ENCODE peak calls at places on chromosomes 7 and 10, in five cellular contexts. H is stimulated activated CD4-positive, alpha-beta T cell treated with anti-CD3 and anti-CD28 coated beads, TNF-alpha, amount 100 ng/mL, for 48 hours; L is naive thymus-derived CD4-positive, alpha-beta T cell; D is mucosa of descending colon; C is heart left ventricle. V is an unnamed sample.
A peak's percentile ranks its signal among the peaks of the same experiment; 100 is the strongest.

GRCh38 chr10:129079705-129080104 is 387.3 kb upstream of the MGMT start:
- DNase-seq in H (no peak), C (peak; percentile 58), L (no peak), D (no peak), V (peak; percentile 26)

GRCh38 chr7:148242271-148242801 is 348.2 kb upstream of the C7orf33 start:
- DNase-seq in C (no peak), L (no peak), H (no peak), D (no peak), V (peak; percentile 42)

GRCh38 chr7:48094861-48095293 is 5.8 kb downstream of the UPP1 start:
- DNase-seq in L (no peak), C (no peak), H (no peak), D (no peak), V (no peak)

GRCh38 chr7:114662002-114662677 is 247.5 kb downstream of the FOXP2 start:
- DNase-seq in L (no peak), H (no peak), D (no peak), C (no peak), V (no peak)

GRCh38 chr10:103791858-103792257 is 63.5 kb downstream of the SH3PXD2A start:
- DNase-seq in D (no peak), L (no peak), H (no peak), C (no peak), V (no peak)

GRCh38 chr7:142412551-142413193 is 154.8 kb upstream of the PRSS58 start:
- DNase-seq in L (peak; percentile 36), H (no peak), D (no peak), C (no peak), V (no peak)

GRCh38 chr7:1025747-1026581 is 18.4 kb upstream of the GPR146 start:
- DNase-seq in H (no peak), L (no peak), C (no peak), D (peak; percentile 54), V (no peak)

GRCh38 chr7:135490783-135491182 is 19.1 kb downstream of the CNOT4 start:
- DNase-seq in L (no peak), H (no peak), D (no peak), C (no peak), V (no peak)

GRCh38 chr10:22851865-22852239 is 76.0 kb upstream of the ARMC3 start:
- DNase-seq in L (no peak), H (no peak), C (no peak), D (no peak), V (no peak)

GRCh38 chr10:119496282-119496681 is 46.2 kb downstream of the RGS10 start:
- DNase-seq in D (no peak), L (no peak), C (no peak), H (peak; percentile 76), V (no peak)

GRCh38 chr10:110618206-110618605 is 25.9 kb upstream of the RBM20 start:
- DNase-seq in H (peak; percentile 26), L (no peak), C (no peak), D (no peak), V (no peak)

GRCh38 chr7:44438851-44439250 is 51.6 kb downstream of the NUDCD3 start:
- DNase-seq in D (no peak), H (no peak), L (no peak), C (no peak), V (no peak)

GRCh38 chr7:3321745-3322144 is 20.7 kb downstream of the SDK1 start:
- DNase-seq in H (no peak), D (no peak), C (no peak), L (no peak), V (no peak)

GRCh38 chr7:79524048-79524447 is 70.6 kb upstream of the MAGI2 start:
- DNase-seq in C (no peak), L (no peak), H (no peak), D (no peak), V (no peak)

GRCh38 chr10:58044072-58044471 is 223.6 kb downstream of the IPMK start:
- DNase-seq in C (no peak), L (no peak), D (no peak), H (no peak), V (no peak)

GRCh38 chr7:47392241-47392759 is 189.6 kb downstream of the TNS3 start:
- DNase-seq in C (peak; percentile 72), L (no peak), D (no peak), H (no peak), V (peak; percentile 44)

GRCh38 chr7:45080265-45080957 is 8.4 kb downstream of the NACAD start:
- DNase-seq in C (no peak), D (no peak), L (no peak), H (no peak), V (no peak)

GRCh38 chr10:29113251-29113945 is 175.5 kb upstream of the LYZL1 start:
- DNase-seq in L (no peak), D (no peak), C (no peak), H (no peak), V (no peak)

GRCh38 chr10:49579621-49580020 is 30.5 kb upstream of the SLC18A3 start:
- DNase-seq in H (no peak), D (no peak), C (no peak), L (no peak), V (no peak)

GRCh38 chr7:106031271-106032029 is 68.4 kb downstream of the CDHR3 start:
- DNase-seq in H (no peak), L (no peak), D (no peak), C (no peak), V (peak; percentile 54)

GRCh38 chr10:58830748-58831147 is 318.1 kb downstream of the BICC1 start:
- DNase-seq in H (no peak), D (no peak), L (no peak), C (no peak), V (no peak)

GRCh38 chr10:62772186-62772950 is 32.2 kb upstream of the ADO start:
- DNase-seq in C (no peak), D (no peak), H (no peak), L (no peak), V (no peak)

GRCh38 chr10:124748953-124749645 is 4.9 kb upstream of the FAM53B start:
- DNase-seq in D (no peak), H (no peak), C (no peak), L (no peak), V (no peak)

GRCh38 chr10:6018422-6018821 is 41.1 kb upstream of the IL15RA start:
- DNase-seq in C (peak; percentile 60), L (no peak), H (no peak), D (no peak), V (no peak)

GRCh38 chr7:774161-775109 is 47.4 kb upstream of the PRKAR1B start:
- DNase-seq in D (peak; percentile 66), C (no peak), L (peak; percentile 38), H (peak; percentile 34), V (peak; percentile 77)

GRCh38 chr10:689433-690226 is at the start of gene DIP2C:
- DNase-seq in L (no peak), C (peak; percentile 77), H (no peak), D (no peak), V (peak; percentile 74)

GRCh38 chr10:69639291-69640195 is 9.5 kb downstream of the FAM241B start:
- DNase-seq in D (no peak), L (peak; percentile 63), C (peak; percentile 47), H (peak; percentile 26), V (peak; percentile 81)

GRCh38 chr10:47425813-47426419 is 41.8 kb upstream of the ZNF488 start:
- DNase-seq in L (no peak), H (no peak), D (no peak), C (no peak), V (no peak)

GRCh38 chr10:49614242-49615198 is 683 bp downstream of the CHAT start:
- DNase-seq in L (no peak), C (no peak), D (no peak), H (no peak), V (no peak)

GRCh38 chr7:153657182-153657800 is 394.9 kb upstream of the DPP6 start:
- DNase-seq in H (no peak), C (no peak), L (no peak), D (no peak), V (no peak)

GRCh38 chr10:80173441-80173840 is 31.9 kb downstream of the ANXA11 start:
- DNase-seq in L (no peak), C (no peak), D (no peak), H (no peak), V (no peak)

GRCh38 chr10:58897708-58898107 is 278.7 kb upstream of the PHYHIPL start:
- DNase-seq in D (no peak), H (no peak), L (no peak), C (no peak), V (no peak)

GRCh38 chr10:69895759-69896158 is 94.1 kb downstream of the COL13A1 start:
- DNase-seq in H (no peak), C (no peak), L (no peak), D (no peak), V (no peak)